ENCODE peak calls at places on chromosomes 2 and 18, in nine cellular contexts. Q, M, Y, D, G, J, P, S and H are unnamed samples.

GRCh38 chr2:127087780-127088495 is 19.0 kb downstream of the BIN1 start:
- DNase-seq in Q (no peak), M (peak; percentile 64), Y (no peak), D (no peak), G (no peak), J (no peak), P (peak; percentile 45), S (no peak), H (no peak)

GRCh38 chr2:181140414-181140813 is 160.0 kb downstream of the UBE2E3 start:
- DNase-seq in Q (no peak), M (no peak), Y (no peak), D (no peak), G (peak; percentile 29), J (no peak), P (no peak), S (no peak), H (no peak)

GRCh38 chr2:196635156-196635555 is 4.4 kb upstream of the CCDC150 start:
- DNase-seq in Q (no peak), M (no peak), Y (no peak), D (no peak), G (no peak), J (no peak), P (no peak), S (no peak), H (no peak)

GRCh38 chr2:26144953-26145680 is 27.8 kb upstream of the GAREM2 start:
- DNase-seq in Q (peak; percentile 77), M (peak; percentile 85), Y (peak; percentile 47), D (peak; percentile 77), G (peak; percentile 43), J (peak; percentile 67), P (peak; percentile 47), S (peak; percentile 62), H (peak; percentile 36)

GRCh38 chr2:9178905-9179571 is 27.6 kb upstream of the ASAP2 start:
- DNase-seq in Q (no peak), M (no peak), Y (no peak), D (peak; percentile 83), G (no peak), J (peak; percentile 78), P (peak; percentile 61), S (peak; percentile 73), H (no peak)

GRCh38 chr2:57981369-57981768 is 65.2 kb upstream of the VRK2 start:
- DNase-seq in Q (peak; percentile 10), M (no peak), Y (no peak), D (no peak), G (no peak), J (no peak), P (peak; percentile 10), S (no peak), H (no peak)

GRCh38 chr18:45106331-45106774 is 425.7 kb downstream of the SETBP1 start:
- DNase-seq in Q (no peak), M (no peak), Y (no peak), D (peak; percentile 76), G (no peak), J (peak; percentile 98), P (peak; percentile 9), S (peak; percentile 34), H (no peak)

GRCh38 chr2:43714164-43714563 is 37.9 kb upstream of the C1GALT1C1L start:
- DNase-seq in Q (no peak), M (no peak), Y (no peak), D (no peak), G (no peak), J (no peak), P (no peak), S (no peak), H (no peak)

GRCh38 chr2:174040417-174040701 is 75.2 kb upstream of the SP3 start:
- DNase-seq in Q (no peak), M (no peak), Y (peak; percentile 2), D (no peak), G (no peak), J (no peak), P (no peak), S (no peak), H (no peak)

GRCh38 chr2:234305846-234306245 is 191.0 kb downstream of the ARL4C start:
- DNase-seq in Q (no peak), M (no peak), Y (no peak), D (no peak), G (no peak), J (no peak), P (peak; percentile 24), S (no peak), H (no peak)

GRCh38 chr2:113910110-113910717 is 20.3 kb downstream of the ACTR3 start:
- DNase-seq in Q (no peak), M (no peak), Y (no peak), D (no peak), G (peak; percentile 78), J (no peak), P (no peak), S (peak; percentile 35), H (peak; percentile 45)

GRCh38 chr2:180130403-180130802 is 123.3 kb upstream of the CWC22 start:
- DNase-seq in Q (no peak), M (no peak), Y (no peak), D (no peak), G (no peak), J (no peak), P (no peak), S (no peak), H (no peak)

GRCh38 chr2:201523506-201523905 is 72.0 kb downstream of the STRADB start:
- DNase-seq in Q (no peak), M (no peak), Y (no peak), D (no peak), G (no peak), J (no peak), P (no peak), S (no peak), H (no peak)

GRCh38 chr2:240322991-240323390 is 112.5 kb upstream of the GPC1 start:
- DNase-seq in Q (no peak), M (peak; percentile 23), Y (no peak), D (no peak), G (no peak), J (no peak), P (no peak), S (no peak), H (no peak)

GRCh38 chr2:178764097-178764496 is 43.1 kb downstream of the TTN start:
- DNase-seq in Q (no peak), M (no peak), Y (no peak), D (no peak), G (no peak), J (no peak), P (peak; percentile 6), S (no peak), H (no peak)

GRCh38 chr2:54666741-54667639 is 56.5 kb upstream of the EML6 start:
- DNase-seq in Q (no peak), M (no peak), Y (no peak), D (no peak), G (no peak), J (no peak), P (no peak), S (no peak), H (no peak)

GRCh38 chr2:157460897-157461296 is 17.0 kb upstream of the CYTIP start:
- DNase-seq in Q (no peak), M (no peak), Y (no peak), D (no peak), G (no peak), J (no peak), P (no peak), S (no peak), H (no peak)

GRCh38 chr2:157460384-157460837 is 16.5 kb upstream of the CYTIP start:
- DNase-seq in Q (peak; percentile 12), M (no peak), Y (no peak), D (no peak), G (no peak), J (no peak), P (peak; percentile 82), S (peak; percentile 88), H (no peak)

GRCh38 chr2:157465554-157465953 is 21.7 kb upstream of the CYTIP start:
- DNase-seq in Q (no peak), M (no peak), Y (no peak), D (no peak), G (no peak), J (no peak), P (no peak), S (no peak), H (no peak)

GRCh38 chr2:157459486-157459885 is 15.6 kb upstream of the CYTIP start:
- DNase-seq in Q (no peak), M (no peak), Y (no peak), D (no peak), G (no peak), J (no peak), P (no peak), S (no peak), H (no peak)

DNA sequence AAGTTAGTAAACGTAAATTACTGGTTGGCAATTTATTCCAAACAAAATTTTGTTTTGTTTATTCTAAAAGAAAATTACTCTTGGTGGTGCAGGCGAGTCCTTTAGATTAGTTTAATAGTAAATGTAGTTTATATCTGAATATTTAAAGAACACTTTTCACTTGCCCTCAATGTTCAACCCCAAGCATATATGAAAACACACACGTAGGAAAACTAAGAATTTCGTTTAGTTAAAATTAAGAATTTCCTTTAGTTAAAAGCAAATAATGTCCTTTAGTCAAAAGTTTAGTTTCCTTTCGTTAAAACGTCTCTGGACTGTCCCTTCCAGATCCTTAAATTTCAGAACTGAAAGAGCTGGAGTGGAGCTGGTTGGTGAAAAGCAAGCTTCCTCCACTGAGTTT is 19.1 kb upstream of the CYTIP start:
- DNase-seq in Q (no peak), M (no peak), Y (no peak), D (no peak), G (no peak), J (no peak), P (no peak), S (no peak), H (no peak)
- H3K4me3 ChIP-seq in Q (no peak overlapping the region), M (no peak overlapping the region), Y (no peak overlapping the region), D (no peak overlapping the region), G (no peak overlapping the region), J (no peak overlapping the region), P (no peak overlapping the region), S (no peak overlapping the region), H (no peak overlapping the region)

DNA sequence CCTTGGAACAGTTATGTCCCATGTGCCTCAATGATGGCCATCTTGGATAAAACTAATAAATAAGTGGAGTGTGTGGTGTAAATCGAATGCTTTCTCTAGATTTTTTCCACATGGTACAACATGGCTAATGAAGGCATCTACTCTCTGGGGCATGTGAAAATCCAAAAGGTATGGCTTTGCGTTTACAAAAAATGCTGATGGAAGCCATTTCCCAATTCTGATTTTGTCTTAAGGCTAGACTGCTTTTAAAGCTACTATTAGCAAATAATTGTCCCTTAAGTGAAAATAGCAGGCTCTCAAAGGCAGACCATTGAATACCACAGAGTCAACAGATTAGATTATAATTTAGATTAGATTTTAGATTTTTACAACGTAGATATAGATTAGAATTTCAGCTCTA is 183.7 kb downstream of the LRRTM1 start:
- DNase-seq in Q (no peak), M (no peak), Y (no peak), D (no peak), G (no peak), J (no peak), P (no peak), S (no peak), H (no peak)
- H3K27ac ChIP-seq in Q (no peak overlapping the region), M (no peak overlapping the region), Y (no peak overlapping the region), D (no peak overlapping the region), G (no peak overlapping the region), J (no peak overlapping the region), P (no peak overlapping the region), S (no peak overlapping the region), H (no peak overlapping the region)

GRCh38 chr2:20468549-20469500 is 22.0 kb downstream of the RHOB start:
- DNase-seq in Q (no peak), M (no peak), Y (no peak), D (no peak), G (no peak), J (no peak), P (no peak), S (no peak), H (no peak)
- H3K4me1 ChIP-seq in Q (no peaks in the 10 kb centered on the region), M (peaks cover 36% of the 10 kb centered on the region), Y (no peaks in the 10 kb centered on the region), D (no peaks in the 10 kb centered on the region), G (no peaks in the 10 kb centered on the region), J (no peaks in the 10 kb centered on the region), P (peaks cover 3% of the 10 kb centered on the region), S (no peaks in the 10 kb centered on the region), H (no peaks in the 10 kb centered on the region)

GRCh38 chr2:230957756-230958391 is 32.8 kb upstream of the GPR55 start:
- DNase-seq in Q (no peak), M (no peak), Y (no peak), D (no peak), G (no peak), J (peak; percentile 10), P (no peak), S (no peak), H (no peak)
- H3K4me3 ChIP-seq in Q (peak overlapping the region; percentile 43), M (peak overlapping the region; percentile 43), Y (peak overlapping the region; percentile 46), D (no peak overlapping the region), G (peak overlapping the region; percentile 24), J (peak overlapping the region; percentile 83), P (peak overlapping the region; percentile 34), S (no peak overlapping the region), H (peak overlapping the region; percentile 65)